ENCODE peak calls at places on chromosomes 5 and 9, in eight cellular contexts. C, A, D, K, Y, M, N and W are unnamed samples.

GRCh38 chr9:22452415-22453010 is 5.9 kb downstream of the DMRTA1 start:
- DNase-seq in A (peak; percentile 65), M (no peak), K (peak; percentile 25), C (peak; percentile 63), N (no peak), Y (peak; percentile 42), D (peak; percentile 29), W (peak; percentile 61)

GRCh38 chr5:41763096-41763495 is 107.1 kb downstream of the OXCT1 start:
- DNase-seq in C (no peak), A (peak; percentile 59), D (peak; percentile 54), K (no peak), M (no peak), Y (no peak), N (no peak), W (peak; percentile 70)

GRCh38 chr9:105439428-105439827 is 8.4 kb upstream of the FSD1L start:
- DNase-seq in N (no peak), Y (no peak), M (no peak), K (no peak), C (no peak), A (peak; percentile 76), D (no peak), W (peak; percentile 63)

GRCh38 chr5:150227606-150228273 is 37.9 kb downstream of the SLC6A7 start:
- DNase-seq in C (no peak), K (no peak), A (no peak), D (peak; percentile 37), M (no peak), N (no peak), Y (peak; percentile 13), W (peak; percentile 23)

GRCh38 chr9:127133739-127134167 is 11.3 kb upstream of the ANGPTL2 start:
- DNase-seq in C (peak; percentile 42), N (no peak), D (peak; percentile 83), Y (peak; percentile 49), A (peak; percentile 88), K (no peak), M (no peak), W (peak; percentile 62)

GRCh38 chr5:31701642-31702041 is 62.7 kb downstream of the PDZD2 start:
- DNase-seq in K (no peak), C (no peak), D (no peak), A (no peak), Y (no peak), M (no peak), N (no peak), W (no peak)

GRCh38 chr5:135208555-135209494 is 174.8 kb upstream of the PITX1 start:
- DNase-seq in D (peak; percentile 95), M (no peak), A (peak; percentile 93), K (no peak), Y (peak; percentile 86), C (no peak), N (no peak), W (peak; percentile 93)

GRCh38 chr5:150077060-150077459 is 9.3 kb downstream of the CSF1R start:
- DNase-seq in C (no peak), M (no peak), K (no peak), D (no peak), Y (no peak), N (no peak), A (no peak), W (no peak)

GRCh38 chr5:37740331-37741066 is 99.3 kb downstream of the GDNF start:
- DNase-seq in N (no peak), C (no peak), Y (no peak), A (peak; percentile 65), D (peak; percentile 49), M (no peak), K (no peak), W (peak; percentile 60)

GRCh38 chr5:129094924-129095797 is 612 bp downstream of the ISOC1 start:
- DNase-seq in N (peak; percentile 33), M (no peak), D (no peak), K (no peak), C (peak; percentile 59), A (peak; percentile 26), Y (peak; percentile 34), W (peak; percentile 73)

GRCh38 chr5:135599421-135600140 is 20.8 kb upstream of the CXCL14 start:
- DNase-seq in K (no peak), D (no peak), A (no peak), M (no peak), C (no peak), N (no peak), Y (no peak), W (no peak)